ENCODE peak calls at places on chromosomes 3 and 15, in nine cellular contexts. Y is endothelial cell of umbilical vein, A is body of pancreas, S is GM06990, P is brain microvascular endothelial cell, K is cardiac muscle cell, D is BJ, O is fibroblast of lung, T is fibroblast of pulmonary artery. C is an unnamed sample.

GRCh38 chr3:62874398-62875102 is 666 bp downstream of the CADPS start:
- DNase-seq in Y (no peak), A (no peak), S (no peak), P (no peak), K (no peak), D (no peak), O (no peak), T (no peak), C (no peak)

GRCh38 chr3:55523471-55523870 is 36.4 kb upstream of the WNT5A start:
- DNase-seq in Y (no peak), A (no peak), S (no peak), P (no peak), K (no peak), D (no peak), O (no peak), T (no peak), C (no peak)

GRCh38 chr3:104429727-104430126 is 937.0 kb upstream of the ALCAM start:
- DNase-seq in Y (no peak), A (no peak), S (no peak), P (no peak), K (no peak), D (no peak), O (no peak), T (no peak), C (no peak)

GRCh38 chr3:100158877-100159563 is 44.7 kb upstream of the FILIP1L start:
- DNase-seq in Y (peak; percentile 54), A (no peak), S (no peak), P (no peak), K (no peak), D (no peak), O (no peak), T (no peak), C (no peak)

GRCh38 chr15:74035121-74035829 is 40.8 kb downstream of the PML start:
- DNase-seq in Y (no peak), A (no peak), S (no peak), P (no peak), K (no peak), D (no peak), O (no peak), T (no peak), C (no peak)

GRCh38 chr3:85304360-85304964 is 345.7 kb downstream of the CADM2 start:
- DNase-seq in Y (no peak), A (no peak), S (no peak), P (no peak), K (no peak), D (no peak), O (peak; percentile 0), T (no peak), C (no peak)

GRCh38 chr3:124558898-124559649 is 171.2 kb upstream of the UMPS start:
- DNase-seq in Y (peak; percentile 91), A (peak; percentile 71), S (no peak), P (peak; percentile 93), K (peak; percentile 99), D (peak; percentile 86), O (peak; percentile 98), T (peak; percentile 97), C (peak; percentile 76)

GRCh38 chr3:171879472-171879871 is 36.3 kb downstream of the TMEM212 start:
- DNase-seq in Y (no peak), A (no peak), S (no peak), P (no peak), K (no peak), D (no peak), O (no peak), T (no peak), C (no peak)

GRCh38 chr3:23822559-23822958 is 16.8 kb downstream of the UBE2E1 start:
- DNase-seq in Y (no peak), A (no peak), S (no peak), P (no peak), K (no peak), D (no peak), O (no peak), T (no peak), C (no peak)

GRCh38 chr3:38137615-38138346 is 680 bp upstream of the MYD88 start:
- DNase-seq in Y (peak; percentile 26), A (no peak), S (no peak), P (no peak), K (no peak), D (no peak), O (peak; percentile 5), T (no peak), C (no peak)
- TF ChIP-seq CTCF in Y (no peak), A (no peak), S (no peak), P (peak; percentile 43), K (no peak), D (peak; percentile 30), O (no peak), T (no peak), C (no peak)

GRCh38 chr15:80090879-80091503 is 31.5 kb downstream of the ZFAND6 start:
- DNase-seq in Y (no peak), A (no peak), S (no peak), P (no peak), K (no peak), D (no peak), O (no peak), T (no peak), C (no peak)

GRCh38 chr15:80081390-80081789 is 21.9 kb downstream of the ZFAND6 start:
- DNase-seq in Y (no peak), A (no peak), S (no peak), P (no peak), K (no peak), D (no peak), O (no peak), T (no peak), C (no peak)

GRCh38 chr15:80090041-80090440 is 30.6 kb downstream of the ZFAND6 start:
- DNase-seq in Y (no peak), A (no peak), S (no peak), P (no peak), K (no peak), D (no peak), O (peak; percentile 60), T (no peak), C (no peak)

DNA sequence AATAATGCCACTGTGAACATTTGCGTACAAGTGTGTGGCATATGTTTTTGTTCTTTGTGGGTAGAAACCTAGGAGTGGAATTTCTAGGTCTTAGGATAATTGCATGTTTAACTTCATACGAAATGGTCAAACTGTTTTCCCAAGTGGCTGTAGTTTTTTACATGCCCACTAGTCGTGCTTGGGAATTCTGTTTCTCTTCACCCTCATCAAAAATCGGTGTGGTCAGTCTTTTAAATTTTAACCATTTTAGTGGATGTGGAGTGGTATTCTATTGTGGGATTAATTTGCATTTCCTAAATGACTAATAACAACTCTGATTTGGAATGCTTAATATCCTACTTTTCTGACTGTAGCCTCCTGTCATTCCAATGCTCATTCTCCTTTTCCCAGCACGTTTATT is 27.6 kb downstream of the ZFAND6 start:
- DNase-seq in Y (no peak), A (no peak), S (no peak), P (no peak), K (no peak), D (no peak), O (no peak), T (no peak), C (no peak)
- TF ChIP-seq CTCF in Y (no peak), A (no peak), S (no peak), P (peak; percentile 40), K (peak; percentile 9), D (peak; percentile 29), O (peak; percentile 9), T (peak; percentile 23), C (peak; percentile 39)

DNA sequence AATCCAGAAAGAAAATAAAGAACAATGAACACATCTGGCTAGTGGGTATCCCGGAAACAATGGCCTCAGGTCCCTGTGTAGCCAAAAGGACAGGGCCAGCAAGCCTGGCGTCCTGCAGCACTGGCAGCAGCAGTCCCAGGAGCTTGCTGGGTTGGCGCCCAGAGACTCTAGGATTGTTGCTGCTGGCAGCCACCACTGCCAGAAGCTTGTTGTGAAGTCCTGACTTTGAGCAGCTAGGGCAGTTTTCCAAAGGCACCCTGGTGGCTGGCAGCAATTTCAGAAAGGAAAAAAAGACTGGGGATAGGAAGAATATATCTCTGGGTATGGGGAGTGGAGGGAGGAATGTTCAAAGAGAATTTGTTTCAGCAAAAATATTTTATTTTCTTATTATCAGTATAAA is 11.3 kb downstream of the SHQ1 start:
- DNase-seq in Y (no peak), A (peak; percentile 93), S (no peak), P (no peak), K (no peak), D (no peak), O (no peak), T (peak; percentile 6), C (no peak)
- TF ChIP-seq CTCF in Y (no peak), A (peak; percentile 6), S (no peak), P (no peak), K (no peak), D (no peak), O (no peak), T (no peak), C (no peak)

DNA sequence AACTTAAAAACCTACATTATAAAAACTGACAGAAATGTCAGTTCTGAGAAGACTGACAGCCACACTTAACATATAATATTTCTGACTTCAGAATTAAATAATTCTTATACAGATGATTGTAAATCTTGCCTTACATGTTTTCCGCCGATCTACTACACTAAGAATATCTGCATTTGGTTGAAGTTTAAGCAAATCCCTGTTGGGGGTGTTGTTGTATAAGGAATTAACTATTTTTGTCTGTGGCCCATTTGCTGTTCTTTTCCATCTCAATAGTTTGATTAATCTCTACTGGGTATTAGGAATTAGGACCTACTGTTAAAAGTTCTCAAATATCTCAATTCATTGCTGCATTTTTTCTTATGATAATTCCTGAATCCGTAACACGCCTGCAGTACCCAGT is 838.3 kb upstream of the ROBO1 start:
- DNase-seq in Y (peak; percentile 6), A (no peak), S (no peak), P (no peak), K (no peak), D (no peak), O (no peak), T (no peak), C (no peak)
- TF ChIP-seq CTCF in Y (no peak), A (no peak), S (no peak), P (no peak), K (no peak), D (no peak), O (no peak), T (no peak), C (no peak)

DNA sequence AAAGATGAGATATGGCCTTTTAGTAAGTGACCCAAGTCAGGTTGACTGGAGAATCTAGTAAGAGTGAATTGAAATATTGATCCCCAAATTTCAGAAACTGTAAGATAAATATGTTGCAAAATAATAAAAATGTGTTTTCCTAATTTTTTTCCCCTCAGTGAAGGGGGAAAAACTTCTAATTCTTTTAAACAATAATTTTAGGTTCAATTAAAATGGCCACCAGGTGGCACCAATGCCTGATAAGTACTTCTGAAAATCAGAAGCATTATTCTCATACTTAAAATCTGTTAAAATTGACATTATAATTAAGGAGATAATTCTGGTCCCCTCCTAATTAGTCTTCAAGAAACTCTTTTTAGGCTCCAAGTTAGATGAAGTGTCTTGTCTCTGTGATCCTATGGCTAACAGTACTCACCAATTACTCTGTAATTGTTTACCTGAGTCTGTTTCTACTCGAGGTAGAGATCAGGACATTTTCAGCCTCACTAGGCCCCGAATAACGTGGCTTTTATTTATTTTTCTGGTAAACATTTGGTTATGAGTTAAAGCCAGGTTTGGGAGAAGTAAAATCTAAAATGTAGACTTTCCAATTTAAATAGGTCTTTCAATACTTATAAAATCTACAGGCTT is 52.6 kb downstream of the NMD3 start:
- DNase-seq in Y (peak; percentile 50), A (peak; percentile 39), S (no peak), P (peak; percentile 27), K (peak; percentile 66), D (no peak), O (peak; percentile 35), T (peak; percentile 69), C (no peak)
- TF ChIP-seq CTCF in Y (peak; percentile 16), A (peak; percentile 52), S (peak; percentile 28), P (no peak), K (peak; percentile 46), D (peak; percentile 48), O (peak; percentile 28), T (peak; percentile 51), C (peak; percentile 28)

GRCh38 chr15:88241060-88241459 is 15.5 kb downstream of the NTRK3 start:
- DNase-seq in Y (no peak), A (no peak), S (no peak), P (no peak), K (no peak), D (no peak), O (no peak), T (no peak), C (no peak)
- TF ChIP-seq CTCF in Y (no peak), A (no peak), S (peak; percentile 20), P (no peak), K (no peak), D (no peak), O (no peak), T (no peak), C (no peak)

C was measured in kidney epithelial cell.